ENCODE peak calls at places on chromosomes 4 and X, in eight cellular contexts. J is CD8-positive, alpha-beta memory T cell; Z is mesenchymal stem cell; G is cardiac muscle cell; R is CD8-positive, alpha-beta T cell; F is WERI-Rb-1; D is right lobe of liver; K is bronchial epithelial cell. Q is an unnamed sample. For H3K27me3, the result is how much of the 10 kb centered on the place peaks cover.

GRCh38 chr4:147731611-147732515 is at the start of gene ARHGAP10:
- DNase-seq in J (peak), Z (peak), G (peak), R (peak), F (peak), D (peak), K (peak), Q (peak)

GRCh38 chr4:106334732-106335131 is 18.4 kb downstream of the AIMP1 start:
- DNase-seq in J (no peak), Z (no peak), G (no peak), R (no peak), F (no peak), D (no peak), K (no peak), Q (no peak)

GRCh38 chr4:47577779-47578553 is 92.9 kb downstream of the ATP10D start:
- DNase-seq in J (no peak), Z (peak), G (no peak), R (no peak), F (no peak), D (no peak), K (no peak), Q (no peak)

GRCh38 chr4:12486995-12487394 is 997.1 kb downstream of the RAB28 start:
- DNase-seq in J (no peak), Z (no peak), G (peak), R (no peak), F (no peak), D (no peak), K (no peak), Q (no peak)

GRCh38 chr4:71495454-71495853 is 156.6 kb downstream of the SLC4A4 start:
- DNase-seq in J (no peak), Z (no peak), G (no peak), R (no peak), F (no peak), D (no peak), K (no peak), Q (no peak)

GRCh38 chr4:86498560-86499166 is 95.5 kb upstream of the PTPN13 start:
- DNase-seq in J (no peak), Z (peak), G (peak), R (no peak), F (peak), D (no peak), K (peak), Q (peak)

GRCh38 chrX:137550561-137551305 is 15.2 kb upstream of the ZIC3 start:
- DNase-seq in J (no peak), Z (no peak), G (no peak), R (no peak), F (no peak), D (no peak), K (no peak), Q (peak)

GRCh38 chrX:109839694-109840358 is 106.8 kb upstream of the ACSL4 start:
- DNase-seq in J (no peak), Z (peak), G (no peak), R (no peak), F (peak), D (no peak), K (no peak), Q (peak)

GRCh38 chrX:12921886-12922599 is 15.6 kb downstream of the TLR8 start:
- DNase-seq in J (no peak), Z (no peak), G (no peak), R (no peak), F (no peak), D (no peak), K (no peak), Q (no peak)

GRCh38 chr4:8844976-8845690 is 26.5 kb downstream of the HMX1 start:
- DNase-seq in J (no peak), Z (no peak), G (no peak), R (no peak), F (peak), D (peak), K (no peak), Q (no peak)

GRCh38 chrX:143635915-143636314 is at the start of gene SLITRK4:
- DNase-seq in J (no peak), Z (peak), G (peak), R (no peak), F (no peak), D (no peak), K (no peak), Q (peak)

GRCh38 chrX:119398587-119398973 is 556 bp upstream of the SLC25A43 start:
- DNase-seq in J (no peak), Z (peak), G (no peak), R (no peak), F (no peak), D (no peak), K (no peak), Q (no peak)

GRCh38 chr4:71163317-71163716 is 169.9 kb downstream of the DCK start:
- DNase-seq in J (no peak), Z (no peak), G (no peak), R (no peak), F (no peak), D (no peak), K (no peak), Q (no peak)

GRCh38 chr4:1711055-1711905 is 839 bp downstream of the SLBP start:
- DNase-seq in J (no peak), Z (peak), G (peak), R (no peak), F (no peak), D (peak), K (peak), Q (no peak)

GRCh38 chrX:150897371-150898319 is 823 bp downstream of the CD99L2 start:
- DNase-seq in J (peak), Z (peak), G (no peak), R (no peak), F (peak), D (no peak), K (no peak), Q (peak)

GRCh38 chr4:102272318-102272717 is 73.0 kb downstream of the SLC39A8 start:
- DNase-seq in J (no peak), Z (no peak), G (no peak), R (no peak), F (no peak), D (no peak), K (no peak), Q (no peak)

GRCh38 chr4:126748736-126749135 is 884.0 kb upstream of the INTU start:
- DNase-seq in J (no peak), Z (peak), G (no peak), R (no peak), F (no peak), D (no peak), K (peak), Q (no peak)

GRCh38 chr4:135418353-135418752 is 1216.8 kb upstream of the PABPC4L start:
- DNase-seq in J (no peak), Z (peak), G (no peak), R (no peak), F (peak), D (no peak), K (peak), Q (peak)

GRCh38 chr4:828641-829271 is 2.8 kb upstream of the CPLX1 start:
- DNase-seq in J (no peak), Z (no peak), G (no peak), R (no peak), F (peak), D (peak), K (no peak), Q (peak)

GRCh38 chrX:107658660-107659059 is 30.4 kb downstream of the PRPS1 start:
- DNase-seq in J (no peak), Z (no peak), G (no peak), R (no peak), F (no peak), D (no peak), K (no peak), Q (no peak)

GRCh38 chrX:107656965-107657364 is 28.7 kb downstream of the PRPS1 start:
- DNase-seq in J (no peak), Z (no peak), G (no peak), R (no peak), F (no peak), D (no peak), K (no peak), Q (no peak)

GRCh38 chrX:107659286-107659685 is 31.0 kb downstream of the PRPS1 start:
- DNase-seq in J (no peak), Z (no peak), G (no peak), R (no peak), F (no peak), D (no peak), K (no peak), Q (no peak)

GRCh38 chrX:107659768-107660167 is 31.5 kb downstream of the PRPS1 start:
- DNase-seq in J (no peak), Z (peak), G (peak), R (no peak), F (no peak), D (no peak), K (peak), Q (peak)

DNA sequence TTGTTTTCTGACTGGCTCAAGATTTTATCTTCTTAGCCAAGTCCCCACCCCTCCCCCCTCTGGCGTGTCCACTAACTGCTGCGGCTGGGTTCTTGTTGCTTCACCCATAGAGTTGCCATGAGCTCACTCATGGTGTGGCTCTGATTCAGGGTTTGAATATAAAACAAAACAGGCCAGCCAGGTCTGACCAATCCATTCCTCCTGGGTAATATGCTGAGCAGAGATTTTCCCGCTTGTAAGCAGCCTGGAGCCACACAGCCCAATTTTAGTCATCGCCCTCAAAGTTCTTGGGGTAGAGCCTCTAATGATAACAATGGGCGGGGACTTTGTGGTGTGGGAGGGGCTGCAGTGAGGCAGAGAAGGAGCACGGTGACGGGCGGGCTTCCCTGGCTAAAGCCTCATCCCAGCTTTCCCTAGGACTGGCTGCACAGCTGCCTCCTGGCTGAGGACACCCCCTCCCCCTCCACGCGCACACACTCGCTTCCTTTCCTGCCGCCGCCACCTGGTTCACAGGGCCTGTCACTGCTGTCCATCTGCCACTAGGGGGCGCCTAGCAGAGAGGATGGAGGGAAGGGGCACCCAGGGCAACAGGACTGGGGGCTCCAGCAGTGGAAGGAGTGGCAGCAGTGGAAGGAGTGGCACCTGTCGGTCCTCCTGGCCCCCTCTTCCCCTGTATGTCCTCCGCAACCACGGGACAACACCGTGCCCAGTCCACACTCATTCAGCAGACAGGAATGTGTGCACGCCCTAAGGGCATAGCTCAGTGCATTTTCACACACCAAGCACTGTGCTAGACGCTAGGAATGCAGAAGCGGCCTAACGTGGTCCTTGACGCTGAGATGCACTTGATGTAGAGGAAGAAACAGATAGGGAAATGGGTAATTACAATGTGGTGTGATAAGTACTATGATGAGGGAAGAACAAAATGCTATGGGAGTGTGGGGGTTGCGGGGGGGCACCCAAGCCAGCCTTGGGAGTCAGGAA is 26.8 kb downstream of the PRPS1 start:
- DNase-seq in J (peak), Z (peak), G (peak), R (no peak), F (peak), D (peak), K (peak), Q (peak)
- H3K4me3 ChIP-seq in J (no peak), Z (no peak), G (no peak), R (no peak), F (no peak), D (no peak), K (peak), Q (no peak)

GRCh38 chr4:25001499-25001898 is 29.2 kb downstream of the LGI2 start:
- DNase-seq in J (no peak), Z (no peak), G (no peak), R (no peak), F (no peak), D (no peak), K (no peak), Q (no peak)
- H3K27me3 ChIP-seq in J (under half), Z (under half), G (under half), R (under half), F (under half), D (under half), K (under half), Q (under half)

GRCh38 chr4:153483432-153484418 is 17.6 kb downstream of the TMEM131L start:
- DNase-seq in J (no peak), Z (no peak), G (no peak), R (no peak), F (no peak), D (no peak), K (no peak), Q (no peak)
- H3K4me3 ChIP-seq in J (no peak), Z (no peak), G (no peak), R (no peak), F (no peak), D (peak), K (no peak), Q (no peak)

GRCh38 chrX:70436380-70436779 is 8.3 kb upstream of the DLG3 start:
- DNase-seq in J (no peak), Z (peak), G (peak), R (no peak), F (peak), D (no peak), K (no peak), Q (peak)

GRCh38 chrX:70434914-70435586 is 9.6 kb upstream of the DLG3 start:
- DNase-seq in J (no peak), Z (peak), G (peak), R (no peak), F (no peak), D (no peak), K (no peak), Q (no peak)

GRCh38 chrX:70432936-70433847 is 10.1 kb downstream of the GDPD2 start:
- DNase-seq in J (no peak), Z (no peak), G (no peak), R (no peak), F (no peak), D (no peak), K (no peak), Q (peak)

GRCh38 chrX:70434352-70434866 is 10.2 kb upstream of the DLG3 start:
- DNase-seq in J (peak), Z (peak), G (peak), R (no peak), F (peak), D (peak), K (peak), Q (peak)

GRCh38 chrX:70433848-70434351 is 10.7 kb upstream of the DLG3 start:
- DNase-seq in J (peak), Z (peak), G (peak), R (peak), F (peak), D (peak), K (peak), Q (peak)
- H3K27me3 ChIP-seq in J (under half), Z (under half), G (under half), R (under half), F (under half), D (under half), K (under half), Q (under half)

DNA sequence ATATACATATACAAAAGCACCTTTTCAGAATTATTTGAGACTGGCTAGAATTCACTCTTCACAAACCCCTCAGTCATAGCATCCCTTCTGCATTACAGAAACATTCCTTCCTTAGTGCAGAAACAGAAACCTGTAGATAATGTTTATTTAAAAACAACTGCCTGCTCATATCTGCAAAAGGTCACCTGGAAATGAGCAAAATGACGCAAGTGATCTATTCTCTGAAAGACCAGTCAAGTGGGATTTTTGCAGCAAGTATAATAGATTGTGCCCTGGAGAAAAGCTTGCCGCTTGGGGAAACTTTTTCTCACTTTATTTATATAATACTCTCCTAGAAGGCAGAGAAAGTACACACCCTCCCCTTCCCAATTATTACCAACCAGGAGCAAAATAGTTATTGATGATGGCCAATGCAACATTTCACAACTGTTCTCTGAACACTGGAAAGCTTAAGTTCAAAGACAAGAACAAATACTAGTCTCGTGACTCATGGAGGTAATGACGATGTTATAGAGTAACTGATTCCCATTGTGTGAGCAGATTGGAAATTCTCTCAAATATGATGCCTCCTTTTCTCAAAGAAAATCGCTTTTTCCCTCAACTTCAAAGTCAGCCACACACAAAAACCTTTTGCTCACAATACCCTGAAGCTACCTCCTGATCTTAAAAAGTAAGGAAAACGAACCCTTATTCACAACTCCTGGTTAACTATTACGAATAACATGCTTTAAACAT is 41.2 kb downstream of the MID1 start:
- DNase-seq in J (no peak), Z (peak), G (no peak), R (no peak), F (no peak), D (no peak), K (peak), Q (no peak)
- H3K4me3 ChIP-seq in J (no peak), Z (no peak), G (no peak), R (no peak), F (no peak), D (no peak), K (no peak), Q (no peak)

GRCh38 chr4:184234155-184234554 is 16.5 kb upstream of the ENPP6 start:
- DNase-seq in J (no peak), Z (no peak), G (no peak), R (no peak), F (no peak), D (no peak), K (no peak), Q (no peak)

GRCh38 chr4:184235526-184235925 is 17.9 kb upstream of the ENPP6 start:
- DNase-seq in J (no peak), Z (no peak), G (no peak), R (no peak), F (no peak), D (no peak), K (no peak), Q (no peak)

GRCh38 chr4:184232975-184233374 is 15.3 kb upstream of the ENPP6 start:
- DNase-seq in J (no peak), Z (no peak), G (no peak), R (no peak), F (no peak), D (no peak), K (no peak), Q (no peak)

GRCh38 chr4:184238072-184238743 is 20.5 kb upstream of the ENPP6 start:
- DNase-seq in J (no peak), Z (no peak), G (no peak), R (no peak), F (no peak), D (no peak), K (no peak), Q (no peak)

GRCh38 chr4:184237612-184238011 is 19.9 kb upstream of the ENPP6 start:
- DNase-seq in J (no peak), Z (peak), G (no peak), R (no peak), F (no peak), D (no peak), K (peak), Q (no peak)
- H3K27me3 ChIP-seq in J (under half), Z (under half), G (under half), R (under half), F (under half), D (under half), K (under half), Q (under half)

DNA sequence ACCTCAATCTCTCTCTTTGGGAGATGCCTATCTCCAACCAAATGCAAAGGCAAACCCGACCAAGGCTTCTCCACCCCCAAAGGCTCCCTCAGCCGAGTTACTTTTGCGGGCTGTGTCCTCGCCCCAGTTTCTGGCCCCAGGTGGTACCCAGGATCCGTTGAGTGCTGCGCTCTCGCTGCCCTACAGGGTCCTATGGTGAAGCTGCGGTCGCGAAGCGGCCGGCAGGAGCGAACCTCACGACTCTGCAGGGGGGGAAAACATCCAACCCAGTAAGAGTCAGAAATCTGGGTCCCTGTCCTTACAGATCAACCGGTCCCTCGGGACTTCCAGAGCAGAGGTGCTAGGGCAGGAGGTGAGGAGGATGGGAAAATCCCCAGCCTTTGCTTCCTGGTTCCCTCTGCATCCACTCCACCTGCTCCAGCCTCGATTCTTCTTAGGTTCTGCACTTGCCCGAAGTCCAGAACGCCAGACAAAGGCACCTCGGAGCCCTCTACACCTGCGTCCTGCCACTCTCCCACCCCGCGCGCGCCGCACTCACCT is 463 bp downstream of the HS3ST1 start:
- DNase-seq in J (no peak), Z (peak), G (no peak), R (no peak), F (no peak), D (no peak), K (peak), Q (peak)
- H3K4me3 ChIP-seq in J (no peak), Z (peak), G (peak), R (peak), F (peak), D (peak), K (peak), Q (peak)

GRCh38 chrX:48695925-48696300 is 621 bp upstream of the SUV39H1 start:
- DNase-seq in J (no peak), Z (no peak), G (no peak), R (no peak), F (peak), D (no peak), K (no peak), Q (no peak)
- H3K27me3 ChIP-seq in J (under half), Z (under half), G (under half), R (under half), F (under half), D (under half), K (under half), Q (under half)

GRCh38 chrX:152832520-152832919 is 1.7 kb downstream of the NSDHL start:
- DNase-seq in J (no peak), Z (no peak), G (no peak), R (no peak), F (no peak), D (no peak), K (no peak), Q (no peak)
- H3K4me3 ChIP-seq in J (no peak), Z (no peak), G (no peak), R (no peak), F (no peak), D (no peak), K (no peak), Q (no peak)

GRCh38 chr4:5891563-5892320 is 1.1 kb downstream of the CRMP1 start:
- DNase-seq in J (no peak), Z (no peak), G (no peak), R (no peak), F (peak), D (no peak), K (no peak), Q (peak)

GRCh38 chr4:5888222-5888701 is 4.6 kb downstream of the CRMP1 start:
- DNase-seq in J (no peak), Z (peak), G (peak), R (no peak), F (peak), D (no peak), K (no peak), Q (peak)

GRCh38 chr4:5888706-5889696 is 3.9 kb downstream of the CRMP1 start:
- DNase-seq in J (no peak), Z (no peak), G (no peak), R (no peak), F (no peak), D (no peak), K (no peak), Q (peak)

GRCh38 chr4:5892321-5893012 is 419 bp downstream of the CRMP1 start:
- DNase-seq in J (no peak), Z (no peak), G (peak), R (no peak), F (peak), D (no peak), K (no peak), Q (peak)

GRCh38 chr4:5890063-5890727 is 2.7 kb downstream of the CRMP1 start:
- DNase-seq in J (no peak), Z (peak), G (peak), R (no peak), F (peak), D (no peak), K (no peak), Q (peak)
- H3K27me3 ChIP-seq in J (under half), Z (half or more), G (half or more), R (under half), F (under half), D (under half), K (under half), Q (under half)